ENCODE peak calls at places on chromosomes 11 and 22, in five cellular contexts. B is activated naive CD8-positive, alpha-beta T cell treated with anti-CD3 and anti-CD28 coated beads, Interleukin-2, amount 50 U/mL, for 24 hours; X is memory B cell; A is T1000; K is osteocyte. G is an unnamed sample.

GRCh38 chr11:111370270-111370901 is 8.7 kb downstream of the POU2AF1 start:
- DNase-seq in B (no peak), K (no peak), A (no peak), X (no peak), G (no peak)

GRCh38 chr11:92707173-92707619 is 262.3 kb upstream of the MTNR1B start:
- DNase-seq in A (no peak), X (no peak), B (no peak), K (no peak), G (no peak)

GRCh38 chr11:46130286-46130937 is 9.2 kb upstream of the PHF21A start:
- DNase-seq in A (no peak), X (no peak), B (no peak), K (no peak), G (no peak)

GRCh38 chr11:73194593-73194992 is 23.5 kb upstream of the P2RY2 start:
- DNase-seq in K (no peak), X (no peak), B (no peak), A (peak), G (no peak)

GRCh38 chr11:118892515-118892914 is 8.8 kb downstream of the CXCR5 start:
- DNase-seq in A (no peak), X (no peak), B (no peak), K (no peak), G (no peak)

GRCh38 chr11:45155627-45156180 is 9.3 kb downstream of the PRDM11 start:
- DNase-seq in K (no peak), X (no peak), A (no peak), B (no peak), G (no peak)

GRCh38 chr11:70766901-70767300 is 368.6 kb downstream of the CTTN start:
- DNase-seq in A (no peak), X (no peak), K (no peak), B (no peak), G (no peak)

GRCh38 chr11:109993786-109994185 is 99.4 kb upstream of the ZC3H12C start:
- DNase-seq in B (no peak), A (no peak), K (no peak), X (no peak), G (no peak)

GRCh38 chr11:128492461-128492860 is 94.9 kb downstream of the ETS1 start:
- DNase-seq in X (no peak), K (no peak), B (no peak), A (no peak), G (no peak)

GRCh38 chr22:26897384-26897783 is 240.0 kb downstream of the MIAT start:
- DNase-seq in K (peak), A (no peak), X (no peak), B (no peak), G (no peak)

GRCh38 chr22:20008221-20008995 is 8.2 kb downstream of the ARVCF start:
- DNase-seq in A (no peak), K (no peak), B (no peak), X (no peak), G (no peak)

GRCh38 chr11:61834278-61835004 is 6.3 kb downstream of the FADS2 start:
- DNase-seq in A (no peak), K (no peak), X (peak), B (peak), G (no peak)

GRCh38 chr11:94602430-94603372 is 35.5 kb downstream of the PIWIL4 start:
- DNase-seq in A (no peak), B (peak), K (no peak), X (no peak), G (peak)

GRCh38 chr11:64762916-64763803 is 3.4 kb upstream of the PYGM start:
- DNase-seq in X (no peak), A (no peak), B (no peak), K (no peak), G (no peak)

GRCh38 chr11:65591939-65592814 is 3.4 kb downstream of the KCNK7 start:
- DNase-seq in K (no peak), A (no peak), B (no peak), X (no peak), G (no peak)

GRCh38 chr22:17785185-17786184 is 11.2 kb upstream of the BID start:
- DNase-seq in K (no peak), A (no peak), B (peak), X (peak), G (no peak)

GRCh38 chr11:28536504-28537267 is 428.5 kb downstream of the METTL15 start:
- DNase-seq in A (no peak), B (no peak), K (no peak), X (no peak), G (no peak)

GRCh38 chr11:1051356-1052132 is 15.0 kb upstream of the MUC6 start:
- DNase-seq in B (no peak), X (no peak), A (no peak), K (no peak), G (no peak)

GRCh38 chr11:35419713-35420333 is 465 bp upstream of the SLC1A2 start:
- DNase-seq in X (no peak), B (no peak), K (no peak), A (no peak), G (no peak)

GRCh38 chr11:26806209-26806608 is 84.3 kb upstream of the SLC5A12 start:
- DNase-seq in X (no peak), K (no peak), B (no peak), A (no peak), G (no peak)

GRCh38 chr11:34594603-34595002 is 26.3 kb upstream of the EHF start:
- DNase-seq in X (no peak), B (no peak), A (no peak), K (no peak), G (no peak)

GRCh38 chr11:61844909-61845565 is 16.9 kb downstream of the FADS2 start:
- DNase-seq in A (no peak), K (no peak), X (no peak), B (no peak), G (no peak)

GRCh38 chr11:45413156-45413833 is 127.2 kb upstream of the SYT13 start:
- DNase-seq in A (no peak), K (no peak), X (no peak), B (no peak), G (no peak)

GRCh38 chr11:119323532-119324033 is 6.7 kb upstream of the MCAM start:
- DNase-seq in X (peak), B (peak), K (no peak), A (peak), G (no peak)

GRCh38 chr11:44811841-44812448 is 85.2 kb downstream of the TSPAN18 start:
- DNase-seq in K (no peak), B (no peak), X (no peak), A (no peak), G (no peak)

G was measured in GM18507.